ENCODE peak calls at places on chromosomes 5 and 9, in six cellular contexts. E, K, V, P, U and W are unnamed samples.

GRCh38 chr9:70602364-70603019 is 188.0 kb upstream of the KLF9 start:
- DNase-seq in V (peak), K (peak), U (peak), P (peak), E (peak), W (peak)

GRCh38 chr9:89576404-89576824 is 28.4 kb upstream of the GADD45G start:
- DNase-seq in K (peak), P (peak), V (no peak), U (no peak), E (no peak), W (no peak)

GRCh38 chr5:172959824-172960799 is 888 bp downstream of the RPL26L1 start:
- DNase-seq in V (no peak), P (no peak), K (no peak), U (no peak), E (no peak), W (no peak)

GRCh38 chr5:54383941-54384340 is 71.6 kb upstream of the HSPB3 start:
- DNase-seq in K (no peak), P (no peak), E (no peak), U (no peak), V (no peak), W (no peak)

GRCh38 chr5:65076251-65076869 is 307.6 kb downstream of the CWC27 start:
- DNase-seq in K (peak), V (no peak), P (peak), E (peak), U (peak), W (peak)

GRCh38 chr5:180640765-180641565 is 8.4 kb downstream of the FLT4 start:
- DNase-seq in V (no peak), E (peak), U (no peak), P (no peak), K (no peak), W (peak)

GRCh38 chr5:150596313-150596712 is 44.1 kb upstream of the SYNPO start:
- DNase-seq in U (peak), E (no peak), V (no peak), K (no peak), P (no peak), W (no peak)

GRCh38 chr9:4365055-4365454 is 65.2 kb upstream of the GLIS3 start:
- DNase-seq in P (no peak), U (no peak), E (no peak), K (no peak), V (no peak), W (no peak)

GRCh38 chr9:77956555-77956954 is 75.1 kb downstream of the GNAQ start:
- DNase-seq in E (no peak), U (no peak), V (no peak), P (no peak), K (no peak), W (no peak)

GRCh38 chr9:83572524-83572923 is 34.3 kb upstream of the FRMD3 start:
- DNase-seq in U (no peak), P (no peak), V (no peak), E (no peak), K (no peak), W (no peak)

GRCh38 chr9:135243201-135244190 is 156.0 kb downstream of the OLFM1 start:
- DNase-seq in U (no peak), V (no peak), K (no peak), P (no peak), E (no peak), W (no peak)

GRCh38 chr5:157496847-157497246 is 36.8 kb downstream of the NIPAL4 start:
- DNase-seq in V (no peak), P (no peak), E (no peak), K (no peak), U (no peak), W (no peak)

GRCh38 chr5:179262126-179262920 is 82.9 kb downstream of the ADAMTS2 start:
- DNase-seq in V (no peak), E (peak), K (no peak), U (no peak), P (no peak), W (no peak)

GRCh38 chr5:86232246-86232645 is 385.5 kb upstream of the COX7C start:
- DNase-seq in K (no peak), V (no peak), U (no peak), E (no peak), P (no peak), W (no peak)

GRCh38 chr9:119365291-119366027 is 3.8 kb downstream of the BRINP1 start:
- DNase-seq in P (peak), U (peak), K (no peak), V (no peak), E (peak), W (peak)

GRCh38 chr5:176743136-176743827 is 67.1 kb upstream of the UNC5A start:
- DNase-seq in U (peak), K (no peak), E (peak), P (no peak), V (no peak), W (peak)

GRCh38 chr9:87682618-87683017 is 43.3 kb upstream of the CTSL start:
- DNase-seq in P (no peak), V (no peak), U (no peak), K (no peak), E (no peak), W (no peak)

GRCh38 chr5:166581827-166582226 is 1709.6 kb upstream of the WWC1 start:
- DNase-seq in K (no peak), U (no peak), V (no peak), E (no peak), P (no peak), W (no peak)

GRCh38 chr9:33307067-33307466 is 16.8 kb downstream of the NFX1 start:
- DNase-seq in V (no peak), P (no peak), U (no peak), K (no peak), E (no peak), W (no peak)

GRCh38 chr9:85431396-85432102 is 310.2 kb downstream of the AGTPBP1 start:
- DNase-seq in E (no peak), V (no peak), P (no peak), K (no peak), U (no peak), W (no peak)

GRCh38 chr9:133151601-133152525 is 11.9 kb downstream of the GBGT1 start:
- DNase-seq in P (no peak), K (no peak), E (no peak), V (no peak), U (no peak), W (no peak)

GRCh38 chr9:136619742-136620440 is 42.8 kb upstream of the EGFL7 start:
- DNase-seq in E (peak), V (no peak), P (peak), U (no peak), K (no peak), W (no peak)

GRCh38 chr5:171798413-171798812 is 12.8 kb downstream of the SMIM23 start:
- DNase-seq in U (no peak), P (no peak), E (no peak), V (no peak), K (no peak), W (no peak)

GRCh38 chr9:121207371-121207940 is 5.8 kb upstream of the RAB14 start:
- DNase-seq in E (no peak), V (peak), P (no peak), K (no peak), U (no peak), W (no peak)

GRCh38 chr5:144028644-144029043 is 141.8 kb downstream of the YIPF5 start:
- DNase-seq in V (no peak), U (no peak), P (no peak), E (no peak), K (no peak), W (no peak)

GRCh38 chr5:94623877-94624276 is 5.4 kb downstream of the SLF1 start:
- DNase-seq in E (no peak), U (no peak), V (no peak), P (no peak), K (no peak), W (no peak)

GRCh38 chr9:12719431-12719830 is 26.2 kb downstream of the TYRP1 start:
- DNase-seq in U (no peak), E (no peak), K (peak), P (peak), V (no peak), W (no peak)

GRCh38 chr5:25128606-25129005 is 483.8 kb upstream of the CDH10 start:
- DNase-seq in E (no peak), V (no peak), U (no peak), K (no peak), P (no peak), W (peak)

GRCh38 chr5:154288145-154288544 is 97.6 kb downstream of the GALNT10 start:
- DNase-seq in V (no peak), U (no peak), E (no peak), P (peak), K (no peak), W (no peak)

GRCh38 chr5:160020969-160021368 is 12.0 kb downstream of the TTC1 start:
- DNase-seq in P (no peak), V (no peak), U (no peak), E (no peak), K (no peak), W (no peak)

GRCh38 chr9:221989-222776 is 7.5 kb downstream of the DOCK8 start:
- DNase-seq in U (no peak), P (peak), E (no peak), K (no peak), V (no peak), W (no peak)

GRCh38 chr5:44233691-44234090 is 155.5 kb downstream of the FGF10 start:
- DNase-seq in K (no peak), U (no peak), P (no peak), V (no peak), E (no peak), W (no peak)

GRCh38 chr5:3126639-3127038 is 375.2 kb upstream of the IRX2 start:
- DNase-seq in K (no peak), E (no peak), V (no peak), U (no peak), P (no peak), W (no peak)

GRCh38 chr5:177497297-177498012 is at the start of gene PDLIM7:
- DNase-seq in V (peak), P (peak), E (peak), U (peak), K (peak), W (peak)

GRCh38 chr5:93476211-93476851 is 104.7 kb downstream of the NR2F1-AS1 start:
- DNase-seq in K (no peak), E (no peak), U (no peak), P (no peak), V (no peak), W (no peak)

GRCh38 chr5:166907314-166907713 is 1384.1 kb upstream of the WWC1 start:
- DNase-seq in U (no peak), E (no peak), V (no peak), K (no peak), P (no peak), W (no peak)

GRCh38 chr9:126650830-126651341 is 37.2 kb downstream of the LMX1B start:
- DNase-seq in V (no peak), E (no peak), P (no peak), K (no peak), U (no peak), W (no peak)

GRCh38 chr9:126650404-126650804 is 36.7 kb downstream of the LMX1B start:
- DNase-seq in K (no peak), P (no peak), U (no peak), E (no peak), V (no peak), W (no peak)

GRCh38 chr9:126647585-126648110 is 33.9 kb downstream of the LMX1B start:
- DNase-seq in K (no peak), P (no peak), E (no peak), U (no peak), V (no peak), W (no peak)

GRCh38 chr9:126649477-126649876 is 35.7 kb downstream of the LMX1B start:
- DNase-seq in K (no peak), E (no peak), U (no peak), V (no peak), P (no peak), W (no peak)

GRCh38 chr9:126652140-126652558 is 38.4 kb downstream of the LMX1B start:
- DNase-seq in K (no peak), P (no peak), V (no peak), U (peak), E (no peak), W (no peak)
- TF ChIP-seq ATF3 in K (no peak), P (no peak), V (no peak), U (no peak), E (no peak), W (no peak)

DNA sequence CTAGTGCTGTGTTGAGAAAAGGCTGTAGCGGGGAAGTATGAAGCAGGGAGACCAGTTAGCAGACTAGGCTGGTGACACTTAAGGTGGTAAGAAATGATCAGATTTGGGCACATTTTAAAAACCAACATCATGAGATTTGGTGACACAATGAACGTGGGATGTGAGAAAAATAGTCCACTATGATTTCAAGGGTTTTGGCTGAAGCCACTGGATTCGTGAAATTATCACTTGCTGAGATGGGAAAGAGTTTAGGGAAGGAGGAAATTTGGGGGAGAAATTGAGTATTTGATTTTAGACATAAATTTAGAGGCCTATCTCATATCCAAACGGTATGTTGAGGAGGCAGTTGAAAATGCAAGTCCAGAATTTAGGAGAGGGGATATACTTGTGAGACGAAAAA is 23.1 kb downstream of the SKP2 start:
- DNase-seq in K (no peak), V (no peak), U (no peak), E (no peak), P (no peak), W (no peak)
- TF ChIP-seq SP1 in K (no peak), V (no peak), U (no peak), E (no peak), P (no peak), W (no peak)

GRCh38 chr9:95189230-95190098 is 128.0 kb downstream of the FANCC start:
- DNase-seq in E (no peak), V (no peak), K (no peak), P (peak), U (no peak), W (no peak)
- TF ChIP-seq ATF3 in E (no peak), V (no peak), K (no peak), P (no peak), U (no peak), W (no peak)

DNA sequence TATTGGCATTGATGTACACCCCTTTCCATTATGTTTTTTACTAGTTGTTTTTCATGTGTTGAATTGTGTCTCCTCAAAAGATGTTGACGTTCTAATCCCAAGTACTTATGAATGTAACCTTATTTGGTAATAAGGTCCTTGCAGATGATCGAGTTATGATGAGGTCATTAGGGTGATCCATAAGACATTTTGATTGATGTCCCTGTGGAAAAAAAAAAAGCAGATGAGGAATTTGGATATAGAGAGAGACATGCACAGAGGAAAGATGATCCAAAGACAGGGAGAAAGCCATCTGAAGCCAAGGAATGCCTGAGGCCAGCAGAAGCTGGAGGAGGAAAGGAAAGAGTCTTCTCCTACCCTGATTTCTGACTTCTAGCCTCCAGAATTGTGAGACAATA is 632.7 kb downstream of the TLR4 start:
- DNase-seq in K (no peak), V (no peak), E (no peak), P (no peak), U (no peak), W (no peak)
- TF ChIP-seq SP1 in K (no peak), V (no peak), E (no peak), P (no peak), U (no peak), W (no peak)

DNA sequence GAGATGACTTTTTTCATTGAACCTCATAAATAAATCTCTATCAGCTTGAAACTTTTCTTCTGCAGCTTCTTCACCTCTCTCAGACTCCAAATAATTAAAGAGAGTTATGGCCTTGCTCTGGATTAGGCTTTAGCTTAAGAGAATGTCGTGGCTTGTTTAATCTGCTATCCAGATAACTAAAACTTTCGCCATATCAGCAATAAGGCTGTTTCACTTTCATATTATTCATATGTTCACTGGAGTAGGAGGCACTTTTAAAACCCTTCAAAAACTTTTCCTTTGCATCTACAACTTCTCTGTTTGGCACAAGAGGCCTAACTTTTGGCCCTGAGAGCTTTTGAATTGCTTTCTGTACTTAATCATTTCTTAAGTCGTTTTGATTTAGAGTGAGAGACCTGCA is 386.9 kb upstream of the FAM174A start:
- DNase-seq in V (no peak), E (no peak), P (no peak), K (no peak), U (no peak), W (no peak)
- TF ChIP-seq ATF3 in V (no peak), E (no peak), P (no peak), K (no peak), U (no peak), W (no peak)

GRCh38 chr5:102069974-102070373 is 226.1 kb downstream of the SLCO4C1 start:
- DNase-seq in E (no peak), U (no peak), V (no peak), K (no peak), P (no peak), W (no peak)
- TF ChIP-seq SP1 in E (no peak), U (no peak), V (no peak), K (no peak), P (no peak), W (no peak)